ENCODE peak calls at places on chromosomes 12 and 14, in five cellular contexts. One of them, this sample, is unnamed.

GRCh38 chr14:55133416-55133815 is 4.4 kb downstream of the LGALS3 start:
- DNase-seq in COR-L47: peak
- DNase-seq in body of pancreas: no peak
- DNase-seq in GM10248: no peak
- DNase-seq in GM23338: peak
- DNase-seq in this sample: no peak

GRCh38 chr12:66409195-66409871 is 107.0 kb downstream of the HELB start:
- DNase-seq in body of pancreas: no peak
- DNase-seq in GM10248: peak
- DNase-seq in COR-L47: peak
- DNase-seq in GM23338: peak
- DNase-seq in this sample: no peak

GRCh38 chr12:77001181-77001758 is 64.1 kb downstream of the E2F7 start:
- DNase-seq in GM10248: no peak
- DNase-seq in body of pancreas: no peak
- DNase-seq in COR-L47: no peak
- DNase-seq in GM23338: peak
- DNase-seq in this sample: no peak

GRCh38 chr12:45599196-45599595 is 130.3 kb upstream of the ARID2 start:
- DNase-seq in COR-L47: no peak
- DNase-seq in GM10248: no peak
- DNase-seq in body of pancreas: no peak
- DNase-seq in GM23338: no peak
- DNase-seq in this sample: no peak

GRCh38 chr14:99246536-99247083 is 25.4 kb downstream of the BCL11B start:
- DNase-seq in COR-L47: no peak
- DNase-seq in body of pancreas: no peak
- DNase-seq in GM10248: no peak
- DNase-seq in GM23338: peak
- DNase-seq in this sample: no peak

GRCh38 chr14:102277874-102278630 is 26.9 kb downstream of the MOK start:
- DNase-seq in GM10248: no peak
- DNase-seq in GM23338: no peak
- DNase-seq in body of pancreas: no peak
- DNase-seq in COR-L47: no peak
- DNase-seq in this sample: no peak

GRCh38 chr14:35385042-35385839 is 19.3 kb downstream of the NFKBIA start:
- DNase-seq in COR-L47: peak
- DNase-seq in GM10248: no peak
- DNase-seq in GM23338: no peak
- DNase-seq in body of pancreas: peak
- DNase-seq in this sample: no peak

GRCh38 chr12:52837341-52837741 is 3.2 kb upstream of the KRT79 start:
- DNase-seq in body of pancreas: no peak
- DNase-seq in GM10248: no peak
- DNase-seq in GM23338: no peak
- DNase-seq in COR-L47: no peak
- DNase-seq in this sample: no peak

GRCh38 chr12:28550757-28551381 is 360.6 kb downstream of the CCDC91 start:
- DNase-seq in GM10248: no peak
- DNase-seq in body of pancreas: no peak
- DNase-seq in GM23338: no peak
- DNase-seq in COR-L47: no peak
- DNase-seq in this sample: no peak

GRCh38 chr14:28254768-28255167 is 511.8 kb upstream of the FOXG1 start:
- DNase-seq in COR-L47: no peak
- DNase-seq in GM10248: no peak
- DNase-seq in GM23338: no peak
- DNase-seq in body of pancreas: no peak
- DNase-seq in this sample: no peak

GRCh38 chr14:34024768-34025144 is 73.9 kb upstream of the EGLN3 start:
- DNase-seq in GM10248: no peak
- DNase-seq in GM23338: no peak
- DNase-seq in COR-L47: no peak
- DNase-seq in body of pancreas: no peak
- DNase-seq in this sample: no peak

GRCh38 chr12:2375871-2376270 is 323.1 kb downstream of the CACNA1C start:
- DNase-seq in GM23338: no peak
- DNase-seq in GM10248: no peak
- DNase-seq in COR-L47: no peak
- DNase-seq in body of pancreas: no peak
- DNase-seq in this sample: no peak

This sample was measured in GM19239.